ENCODE peak calls at places on chromosomes 16 and 17, in ten cellular contexts. One of them, this sample, is unnamed.
A peak's percentile ranks its signal among the peaks of the same experiment; 100 is the strongest.

GRCh38 chr17:49217651-49218413 is 7.3 kb downstream of the ABI3 start:
- DNase-seq in uterus: no peak
- DNase-seq in AG04450: no peak
- DNase-seq in cardiac muscle cell: no peak
- DNase-seq in fibroblast of mammary gland: no peak
- DNase-seq in body of pancreas: peak; percentile 16
- DNase-seq in Peyer's patch: peak; percentile 91
- DNase-seq in OCI-LY7: peak; percentile 46
- DNase-seq in PC-9: no peak
- DNase-seq in mammary epithelial cell: no peak
- DNase-seq in this sample: no peak

GRCh38 chr17:73262676-73263642 is 1.3 kb upstream of the CPSF4L start:
- DNase-seq in mammary epithelial cell: no peak
- DNase-seq in PC-9: no peak
- DNase-seq in body of pancreas: no peak
- DNase-seq in Peyer's patch: no peak
- DNase-seq in AG04450: no peak
- DNase-seq in uterus: no peak
- DNase-seq in OCI-LY7: no peak
- DNase-seq in fibroblast of mammary gland: no peak
- DNase-seq in cardiac muscle cell: no peak
- DNase-seq in this sample: no peak

GRCh38 chr16:29141586-29142324 is 156.9 kb downstream of the LAT start:
- DNase-seq in body of pancreas: no peak
- DNase-seq in OCI-LY7: no peak
- DNase-seq in mammary epithelial cell: no peak
- DNase-seq in AG04450: no peak
- DNase-seq in uterus: no peak
- DNase-seq in PC-9: no peak
- DNase-seq in fibroblast of mammary gland: no peak
- DNase-seq in cardiac muscle cell: no peak
- DNase-seq in Peyer's patch: no peak
- DNase-seq in this sample: no peak

GRCh38 chr17:69142473-69142802 is 743 bp upstream of the ABCA6 start:
- DNase-seq in OCI-LY7: no peak
- DNase-seq in uterus: no peak
- DNase-seq in body of pancreas: no peak
- DNase-seq in mammary epithelial cell: peak; percentile 25
- DNase-seq in PC-9: no peak
- DNase-seq in Peyer's patch: no peak
- DNase-seq in cardiac muscle cell: no peak
- DNase-seq in fibroblast of mammary gland: peak; percentile 84
- DNase-seq in AG04450: peak; percentile 15
- DNase-seq in this sample: peak; percentile 16

GRCh38 chr16:20920091-20920490 is 19.5 kb downstream of the LYRM1 start:
- DNase-seq in body of pancreas: no peak
- DNase-seq in mammary epithelial cell: no peak
- DNase-seq in cardiac muscle cell: peak; percentile 42
- DNase-seq in OCI-LY7: no peak
- DNase-seq in uterus: no peak
- DNase-seq in fibroblast of mammary gland: no peak
- DNase-seq in AG04450: no peak
- DNase-seq in PC-9: no peak
- DNase-seq in Peyer's patch: no peak
- DNase-seq in this sample: no peak

GRCh38 chr16:73232555-73233422 is 184.9 kb upstream of the ZFHX3 start:
- DNase-seq in cardiac muscle cell: no peak
- DNase-seq in AG04450: peak; percentile 97
- DNase-seq in PC-9: no peak
- DNase-seq in body of pancreas: peak; percentile 61
- DNase-seq in fibroblast of mammary gland: peak; percentile 94
- DNase-seq in Peyer's patch: peak; percentile 55
- DNase-seq in OCI-LY7: no peak
- DNase-seq in uterus: peak; percentile 78
- DNase-seq in mammary epithelial cell: peak; percentile 12
- DNase-seq in this sample: peak; percentile 36

GRCh38 chr16:29925173-29925804 is 737 bp downstream of the KCTD13 start:
- DNase-seq in Peyer's patch: no peak
- DNase-seq in uterus: no peak
- DNase-seq in AG04450: no peak
- DNase-seq in mammary epithelial cell: no peak
- DNase-seq in OCI-LY7: no peak
- DNase-seq in PC-9: no peak
- DNase-seq in body of pancreas: no peak
- DNase-seq in cardiac muscle cell: no peak
- DNase-seq in fibroblast of mammary gland: no peak
- DNase-seq in this sample: no peak

GRCh38 chr16:51317575-51317974 is 166.5 kb upstream of the SALL1 start:
- DNase-seq in uterus: no peak
- DNase-seq in AG04450: no peak
- DNase-seq in mammary epithelial cell: peak; percentile 9
- DNase-seq in OCI-LY7: no peak
- DNase-seq in PC-9: no peak
- DNase-seq in cardiac muscle cell: no peak
- DNase-seq in body of pancreas: no peak
- DNase-seq in fibroblast of mammary gland: no peak
- DNase-seq in Peyer's patch: no peak
- DNase-seq in this sample: no peak

GRCh38 chr17:82665226-82665625 is 17.0 kb upstream of the WDR45B start:
- DNase-seq in fibroblast of mammary gland: no peak
- DNase-seq in uterus: no peak
- DNase-seq in mammary epithelial cell: no peak
- DNase-seq in body of pancreas: no peak
- DNase-seq in Peyer's patch: no peak
- DNase-seq in AG04450: no peak
- DNase-seq in PC-9: no peak
- DNase-seq in cardiac muscle cell: no peak
- DNase-seq in OCI-LY7: no peak
- DNase-seq in this sample: no peak

GRCh38 chr17:32870027-32870670 is 6.8 kb downstream of the MYO1D start:
- DNase-seq in OCI-LY7: no peak
- DNase-seq in uterus: peak; percentile 37
- DNase-seq in PC-9: no peak
- DNase-seq in cardiac muscle cell: no peak
- DNase-seq in Peyer's patch: no peak
- DNase-seq in mammary epithelial cell: no peak
- DNase-seq in AG04450: no peak
- DNase-seq in body of pancreas: no peak
- DNase-seq in fibroblast of mammary gland: peak; percentile 87
- DNase-seq in this sample: no peak

GRCh38 chr17:37187262-37187661 is 188.5 kb upstream of the C17orf78 start:
- DNase-seq in AG04450: no peak
- DNase-seq in Peyer's patch: no peak
- DNase-seq in body of pancreas: no peak
- DNase-seq in cardiac muscle cell: no peak
- DNase-seq in uterus: no peak
- DNase-seq in mammary epithelial cell: no peak
- DNase-seq in fibroblast of mammary gland: no peak
- DNase-seq in PC-9: no peak
- DNase-seq in OCI-LY7: no peak
- DNase-seq in this sample: no peak

GRCh38 chr17:42618442-42619150 is 9.1 kb downstream of the TUBG1 start:
- DNase-seq in body of pancreas: peak; percentile 91
- DNase-seq in fibroblast of mammary gland: peak; percentile 12
- DNase-seq in AG04450: no peak
- DNase-seq in Peyer's patch: peak; percentile 73
- DNase-seq in cardiac muscle cell: peak; percentile 69
- DNase-seq in uterus: no peak
- DNase-seq in PC-9: peak; percentile 79
- DNase-seq in OCI-LY7: peak; percentile 50
- DNase-seq in mammary epithelial cell: peak; percentile 73
- DNase-seq in this sample: no peak

GRCh38 chr17:46817901-46818209 is 637 bp downstream of the WNT3 start:
- DNase-seq in AG04450: no peak
- DNase-seq in uterus: no peak
- DNase-seq in fibroblast of mammary gland: no peak
- DNase-seq in Peyer's patch: no peak
- DNase-seq in PC-9: no peak
- DNase-seq in OCI-LY7: no peak
- DNase-seq in cardiac muscle cell: no peak
- DNase-seq in body of pancreas: no peak
- DNase-seq in mammary epithelial cell: no peak
- DNase-seq in this sample: no peak

GRCh38 chr16:67150058-67150832 is 553 bp downstream of the B3GNT9 start:
- DNase-seq in AG04450: no peak
- DNase-seq in uterus: no peak
- DNase-seq in body of pancreas: no peak
- DNase-seq in cardiac muscle cell: peak; percentile 66
- DNase-seq in OCI-LY7: no peak
- DNase-seq in fibroblast of mammary gland: peak; percentile 80
- DNase-seq in PC-9: no peak
- DNase-seq in mammary epithelial cell: no peak
- DNase-seq in Peyer's patch: no peak
- DNase-seq in this sample: no peak

GRCh38 chr17:71792966-71793365 is 327.9 kb upstream of the SOX9 start:
- DNase-seq in cardiac muscle cell: peak; percentile 26
- DNase-seq in PC-9: no peak
- DNase-seq in AG04450: peak; percentile 39
- DNase-seq in fibroblast of mammary gland: peak; percentile 85
- DNase-seq in body of pancreas: no peak
- DNase-seq in Peyer's patch: no peak
- DNase-seq in uterus: no peak
- DNase-seq in OCI-LY7: no peak
- DNase-seq in mammary epithelial cell: peak; percentile 96
- DNase-seq in this sample: peak; percentile 7

DNA sequence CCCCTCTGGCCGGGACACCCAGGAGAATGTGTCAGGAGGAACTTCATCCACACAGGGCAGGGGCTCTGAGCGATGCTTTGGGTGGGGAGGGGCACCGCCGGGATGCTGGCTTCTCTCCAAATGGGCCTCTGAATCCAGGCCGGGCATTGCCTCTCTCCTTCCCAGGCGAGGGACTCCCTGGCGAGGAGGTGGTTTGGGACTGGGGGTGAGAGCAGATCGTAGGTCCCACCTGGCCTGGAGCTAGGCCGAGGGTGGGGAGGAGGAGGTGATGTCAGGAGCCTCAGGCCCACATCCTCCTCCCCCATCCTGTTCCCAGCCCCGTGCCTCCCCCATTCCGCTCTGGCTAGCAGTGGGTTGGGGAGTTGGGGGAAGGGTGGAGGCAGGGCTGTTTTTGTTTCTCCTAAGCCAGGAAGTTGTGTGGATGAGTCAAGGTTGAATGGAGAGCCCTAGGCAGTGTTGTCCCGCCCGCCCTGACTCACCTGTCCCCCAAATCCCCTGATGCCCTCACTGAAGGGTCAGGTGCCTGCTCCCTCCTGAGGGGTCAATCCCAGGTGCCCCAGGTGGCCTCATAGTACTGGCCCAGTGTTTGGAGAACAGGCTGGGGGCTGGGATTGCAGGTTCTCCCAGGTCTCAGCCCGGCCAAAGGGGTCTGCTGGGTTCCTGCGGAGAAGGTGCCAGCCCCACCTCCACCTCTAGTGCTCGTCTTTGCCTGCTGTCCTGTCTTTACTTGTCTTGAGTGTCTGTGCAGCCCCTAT is 2.8 kb downstream of the GRB7 start:
- DNase-seq in Peyer's patch: no peak
- DNase-seq in cardiac muscle cell: no peak
- DNase-seq in mammary epithelial cell: peak; percentile 94
- DNase-seq in PC-9: peak; percentile 86
- DNase-seq in OCI-LY7: no peak
- DNase-seq in AG04450: no peak
- DNase-seq in fibroblast of mammary gland: peak; percentile 38
- DNase-seq in uterus: peak; percentile 75
- DNase-seq in body of pancreas: peak; percentile 41
- DNase-seq in this sample: no peak
- H3K4me3 ChIP-seq in Peyer's patch: no peak overlapping the region
- H3K4me3 ChIP-seq in cardiac muscle cell: no peak overlapping the region
- H3K4me3 ChIP-seq in mammary epithelial cell: peak overlapping the region; percentile 75
- H3K4me3 ChIP-seq in PC-9: peak overlapping the region; percentile 83
- H3K4me3 ChIP-seq in OCI-LY7: no peak overlapping the region
- H3K4me3 ChIP-seq in AG04450: no peak overlapping the region
- H3K4me3 ChIP-seq in fibroblast of mammary gland: no peak overlapping the region
- H3K4me3 ChIP-seq in uterus: peak overlapping the region; percentile 18
- H3K4me3 ChIP-seq in body of pancreas: peak overlapping the region; percentile 9
- H3K4me3 ChIP-seq in this sample: no peak overlapping the region

DNA sequence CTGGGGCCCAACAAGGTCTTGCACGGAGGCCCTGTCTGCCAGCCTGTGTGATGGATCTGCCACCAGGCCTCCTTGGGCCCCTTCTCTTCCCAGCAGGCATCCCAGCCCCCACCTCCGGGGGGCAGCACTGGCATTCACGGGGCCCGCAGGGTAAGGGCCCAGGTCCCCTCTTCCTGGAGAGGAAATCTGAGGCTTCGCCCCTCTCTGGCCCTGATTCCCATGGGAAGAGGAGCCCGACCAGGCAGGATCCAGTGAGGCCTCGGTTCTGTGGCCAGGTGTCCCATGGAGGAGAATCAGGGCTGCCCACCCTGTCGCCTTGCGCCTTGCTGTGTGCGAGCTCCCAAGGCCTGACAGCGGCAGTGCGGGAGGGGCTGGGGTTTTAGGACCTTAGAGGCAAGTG is 48.4 kb downstream of the PDPK1 start:
- DNase-seq in AG04450: no peak
- DNase-seq in cardiac muscle cell: no peak
- DNase-seq in Peyer's patch: no peak
- DNase-seq in uterus: no peak
- DNase-seq in body of pancreas: no peak
- DNase-seq in PC-9: no peak
- DNase-seq in mammary epithelial cell: no peak
- DNase-seq in fibroblast of mammary gland: no peak
- DNase-seq in OCI-LY7: no peak
- DNase-seq in this sample: no peak
- TF ChIP-seq CTCF in AG04450: no peak
- TF ChIP-seq CTCF in cardiac muscle cell: peak; percentile 21
- TF ChIP-seq CTCF in Peyer's patch: no peak
- TF ChIP-seq CTCF in uterus: no peak
- TF ChIP-seq CTCF in body of pancreas: no peak
- TF ChIP-seq CTCF in PC-9: no peak
- TF ChIP-seq CTCF in mammary epithelial cell: no peak
- TF ChIP-seq CTCF in fibroblast of mammary gland: peak; percentile 22
- TF ChIP-seq CTCF in OCI-LY7: peak; percentile 56
- TF ChIP-seq CTCF in this sample: peak; percentile 6

GRCh38 chr17:79237448-79238053 is 162.9 kb downstream of the ENGASE start:
- DNase-seq in fibroblast of mammary gland: no peak
- DNase-seq in cardiac muscle cell: no peak
- DNase-seq in mammary epithelial cell: no peak
- DNase-seq in Peyer's patch: no peak
- DNase-seq in AG04450: no peak
- DNase-seq in body of pancreas: no peak
- DNase-seq in OCI-LY7: no peak
- DNase-seq in uterus: no peak
- DNase-seq in PC-9: no peak
- DNase-seq in this sample: no peak
- H3K4me3 ChIP-seq in fibroblast of mammary gland: no peak overlapping the region
- H3K4me3 ChIP-seq in cardiac muscle cell: no peak overlapping the region
- H3K4me3 ChIP-seq in mammary epithelial cell: no peak overlapping the region
- H3K4me3 ChIP-seq in Peyer's patch: no peak overlapping the region
- H3K4me3 ChIP-seq in AG04450: no peak overlapping the region
- H3K4me3 ChIP-seq in body of pancreas: no peak overlapping the region
- H3K4me3 ChIP-seq in OCI-LY7: no peak overlapping the region
- H3K4me3 ChIP-seq in uterus: no peak overlapping the region
- H3K4me3 ChIP-seq in PC-9: no peak overlapping the region
- H3K4me3 ChIP-seq in this sample: no peak overlapping the region

GRCh38 chr16:26856791-26857190 is 209.9 kb upstream of the C16orf82 start:
- DNase-seq in cardiac muscle cell: no peak
- DNase-seq in body of pancreas: no peak
- DNase-seq in Peyer's patch: no peak
- DNase-seq in OCI-LY7: no peak
- DNase-seq in fibroblast of mammary gland: no peak
- DNase-seq in mammary epithelial cell: no peak
- DNase-seq in PC-9: no peak
- DNase-seq in AG04450: no peak
- DNase-seq in uterus: no peak
- DNase-seq in this sample: no peak
- TF ChIP-seq CTCF in cardiac muscle cell: no peak
- TF ChIP-seq CTCF in body of pancreas: no peak
- TF ChIP-seq CTCF in Peyer's patch: no peak
- TF ChIP-seq CTCF in OCI-LY7: no peak
- TF ChIP-seq CTCF in fibroblast of mammary gland: no peak
- TF ChIP-seq CTCF in mammary epithelial cell: no peak
- TF ChIP-seq CTCF in PC-9: no peak
- TF ChIP-seq CTCF in AG04450: no peak
- TF ChIP-seq CTCF in uterus: no peak
- TF ChIP-seq CTCF in this sample: no peak